ENCODE peak calls at places on chromosomes 1 and 21, in eight cellular contexts. K, N, O, M, L, H, D and A are unnamed samples.
A peak's percentile ranks its signal among the peaks of the same experiment; 100 is the strongest.

GRCh38 chr1:10431065-10431730 is 965 bp downstream of the CENPS start:
- DNase-seq in K (no peak), N (no peak), O (no peak), M (peak; percentile 38), L (no peak), H (peak; percentile 16), D (no peak), A (no peak)

GRCh38 chr1:173525936-173526335 is 48.8 kb downstream of the PRDX6 start:
- DNase-seq in K (no peak), N (no peak), O (no peak), M (no peak), L (no peak), H (no peak), D (no peak), A (no peak)

GRCh38 chr1:6675936-6676335 is 25.7 kb downstream of the DNAJC11 start:
- DNase-seq in K (no peak), N (no peak), O (no peak), M (no peak), L (no peak), H (no peak), D (no peak), A (no peak)

GRCh38 chr1:205041998-205042910 is 758 bp upstream of the CNTN2 start:
- DNase-seq in K (no peak), N (no peak), O (no peak), M (no peak), L (no peak), H (no peak), D (no peak), A (no peak)

GRCh38 chr1:21289700-21290545 is at the start of gene ECE1:
- DNase-seq in K (no peak), N (no peak), O (peak; percentile 70), M (no peak), L (peak; percentile 80), H (peak; percentile 60), D (no peak), A (no peak)

GRCh38 chr21:27776925-27777553 is 810.2 kb upstream of the ADAMTS5 start:
- DNase-seq in K (no peak), N (no peak), O (no peak), M (peak; percentile 68), L (no peak), H (no peak), D (no peak), A (no peak)

GRCh38 chr1:34885405-34886247 is 26.1 kb upstream of the SMIM12 start:
- DNase-seq in K (no peak), N (no peak), O (no peak), M (peak; percentile 7), L (peak; percentile 88), H (peak; percentile 69), D (no peak), A (no peak)

GRCh38 chr1:149849947-149850360 is 49.4 kb upstream of the BOLA1 start:
- DNase-seq in K (no peak), N (no peak), O (no peak), M (peak; percentile 17), L (no peak), H (no peak), D (no peak), A (no peak)

GRCh38 chr1:10074059-10074854 is 41.5 kb downstream of the UBE4B start:
- DNase-seq in K (peak; percentile 72), N (peak; percentile 96), O (no peak), M (peak; percentile 94), L (no peak), H (peak; percentile 76), D (no peak), A (peak; percentile 83)

GRCh38 chr1:226123212-226123560 is 60.7 kb downstream of the H3-3A start:
- DNase-seq in K (no peak), N (no peak), O (no peak), M (no peak), L (no peak), H (no peak), D (no peak), A (no peak)

DNA sequence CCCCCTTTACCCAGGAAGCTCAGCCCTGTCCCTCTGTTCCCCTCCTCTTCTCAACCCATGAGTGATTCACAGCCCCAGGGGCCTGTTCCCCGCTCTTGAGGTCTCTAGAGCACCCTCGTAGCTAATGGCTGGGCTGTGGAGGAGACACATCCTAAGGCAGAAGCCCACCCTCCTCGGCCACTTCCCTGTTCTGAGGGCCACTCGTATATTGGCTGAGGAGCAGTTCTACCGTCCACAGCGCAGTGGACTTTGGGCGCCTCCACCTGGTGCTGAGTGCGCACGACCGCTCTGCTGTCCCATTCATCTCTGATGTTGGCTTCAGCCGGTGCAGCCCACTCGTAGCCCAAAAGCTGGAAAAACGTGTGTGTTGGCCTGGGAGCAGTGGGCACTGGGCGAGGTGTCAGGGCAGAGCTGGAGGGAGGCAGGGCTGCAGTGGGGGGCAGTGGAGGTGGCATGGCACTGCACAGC is 24.5 kb upstream of the PKP1 start:
- DNase-seq in K (no peak), N (no peak), O (peak; percentile 27), M (no peak), L (no peak), H (no peak), D (no peak), A (no peak)
- TF ChIP-seq CTCF in K (no peak), N (no peak), O (peak; percentile 62), M (no peak), L (no peak), H (no peak), D (no peak), A (no peak)

DNA sequence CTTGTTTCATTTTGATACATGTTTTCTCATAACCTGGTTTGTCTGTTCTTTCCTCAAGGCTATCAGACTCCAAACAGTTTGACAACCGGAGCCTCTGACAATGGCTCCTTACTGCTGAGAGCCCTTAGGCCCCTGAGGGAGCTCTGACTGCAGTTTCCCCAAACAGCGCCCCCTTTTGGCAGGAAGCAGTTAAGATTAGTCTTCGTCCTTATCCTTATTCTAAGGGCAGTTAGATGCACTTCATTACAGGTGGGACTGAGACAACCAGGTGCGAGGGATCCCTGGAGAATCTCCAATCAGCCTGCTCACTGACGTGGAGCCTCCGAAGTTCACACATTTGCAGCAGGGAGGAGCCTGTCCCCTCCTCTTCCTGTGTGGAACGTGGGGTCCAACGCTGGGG is 393.1 kb downstream of the BRINP3 start:
- DNase-seq in K (no peak), N (no peak), O (no peak), M (no peak), L (peak; percentile 85), H (no peak), D (no peak), A (no peak)
- TF ChIP-seq CTCF in K (peak; percentile 34), N (peak; percentile 7), O (peak; percentile 5), M (no peak), L (peak; percentile 83), H (no peak), D (no peak), A (no peak)

DNA sequence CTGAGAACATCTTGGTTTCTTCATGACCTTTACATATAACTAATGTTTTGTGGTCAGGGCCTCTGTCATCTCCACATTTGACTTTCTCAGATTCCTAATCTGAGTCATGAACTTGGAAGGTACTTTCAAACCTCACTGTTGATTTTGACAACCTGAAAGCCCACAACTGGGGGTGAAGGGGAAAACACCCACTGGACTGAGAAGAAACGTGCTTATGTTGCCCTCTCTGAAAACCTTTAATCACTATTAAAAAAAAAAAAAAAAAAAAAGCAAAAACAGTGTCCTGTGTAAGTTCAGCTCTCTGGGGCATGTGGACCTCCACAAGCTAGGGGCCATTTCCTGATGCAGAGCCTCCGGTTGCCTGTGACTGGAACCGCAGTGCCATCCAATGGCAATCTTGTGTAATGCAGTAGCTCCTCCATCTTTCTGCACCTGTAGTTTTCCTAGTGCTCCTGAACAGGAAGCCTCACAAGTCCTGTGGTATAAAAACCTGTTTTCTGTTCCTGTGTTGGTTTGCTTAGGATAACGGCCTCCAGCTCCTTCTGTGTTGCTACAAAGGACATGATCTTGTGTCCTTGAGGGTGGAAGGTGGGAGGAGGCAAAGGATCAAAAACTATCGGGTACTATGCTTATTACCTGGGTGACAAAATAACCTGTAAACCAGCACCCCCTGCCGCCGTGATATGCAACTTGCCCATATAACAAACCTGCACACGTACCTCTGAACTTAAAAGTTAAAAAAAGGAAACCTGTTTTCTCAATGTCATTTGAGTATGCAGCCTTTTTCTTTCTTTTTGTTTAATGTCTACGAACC is 124.5 kb downstream of the ZNF648 start:
- DNase-seq in K (peak; percentile 48), N (no peak), O (peak; percentile 33), M (no peak), L (peak; percentile 80), H (peak; percentile 76), D (no peak), A (no peak)
- TF ChIP-seq CTCF in K (peak; percentile 76), N (peak; percentile 57), O (peak; percentile 50), M (no peak), L (peak; percentile 72), H (peak; percentile 65), D (peak; percentile 46), A (no peak)

GRCh38 chr21:42309753-42310213 is 5.4 kb downstream of the TFF3 start:
- DNase-seq in K (peak; percentile 12), N (no peak), O (peak; percentile 85), M (peak; percentile 7), L (peak; percentile 85), H (peak; percentile 87), D (no peak), A (no peak)
- TF ChIP-seq CTCF in K (peak; percentile 86), N (peak; percentile 58), O (peak; percentile 96), M (peak; percentile 66), L (peak; percentile 90), H (peak; percentile 87), D (peak; percentile 39), A (peak; percentile 60)

DNA sequence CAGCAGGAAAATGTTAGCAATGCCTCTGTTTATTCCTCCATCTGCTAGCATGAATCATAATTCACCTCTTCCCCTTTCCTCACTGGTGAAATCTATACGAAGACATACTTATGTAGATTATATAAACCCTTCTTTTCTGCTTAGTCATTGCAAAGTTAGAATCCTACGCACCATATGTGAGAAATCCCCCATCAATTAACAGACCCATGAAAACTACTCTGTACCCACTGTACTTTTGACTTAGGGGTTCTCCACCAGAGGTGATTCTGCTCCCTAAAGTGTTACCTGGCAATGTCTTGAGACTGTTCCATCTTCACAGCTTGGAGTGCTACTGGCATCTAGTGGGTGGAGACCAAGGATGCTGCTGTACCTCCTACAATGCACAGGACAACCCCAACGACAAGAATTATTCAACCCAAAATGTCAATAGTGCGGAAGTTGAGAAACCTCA is 49.6 kb upstream of the KCTD3 start:
- DNase-seq in K (no peak), N (peak; percentile 34), O (peak; percentile 37), M (peak; percentile 43), L (peak; percentile 22), H (no peak), D (no peak), A (peak; percentile 25)
- TF ChIP-seq CTCF in K (peak; percentile 61), N (peak; percentile 62), O (peak; percentile 73), M (peak; percentile 48), L (no peak), H (no peak), D (peak; percentile 16), A (peak; percentile 56)

GRCh38 chr1:15107052-15107687 is 46.4 kb upstream of the TMEM51 start:
- DNase-seq in K (no peak), N (no peak), O (no peak), M (no peak), L (no peak), H (no peak), D (no peak), A (no peak)

GRCh38 chr1:15111597-15111996 is 42.0 kb upstream of the TMEM51 start:
- DNase-seq in K (no peak), N (no peak), O (no peak), M (no peak), L (no peak), H (no peak), D (no peak), A (no peak)

GRCh38 chr1:15110128-15110866 is 43.2 kb upstream of the TMEM51 start:
- DNase-seq in K (no peak), N (no peak), O (no peak), M (no peak), L (no peak), H (no peak), D (no peak), A (no peak)

GRCh38 chr1:15107897-15108296 is 45.6 kb upstream of the TMEM51 start:
- DNase-seq in K (no peak), N (no peak), O (no peak), M (no peak), L (no peak), H (no peak), D (no peak), A (no peak)

GRCh38 chr1:15110867-15111230 is 42.7 kb upstream of the TMEM51 start:
- DNase-seq in K (no peak), N (no peak), O (no peak), M (no peak), L (peak; percentile 53), H (no peak), D (no peak), A (no peak)
- TF ChIP-seq CTCF in K (no peak), N (no peak), O (peak; percentile 35), M (no peak), L (no peak), H (no peak), D (no peak), A (no peak)